ENCODE peak calls at places on chromosomes 6 and 20, in four cellular contexts. C is OCI-LY7, X is astrocyte of the cerebellum, S is A673. M is an unnamed sample.

GRCh38 chr6:157323924-157324276 is 581 bp upstream of the TMEM242 start:
- DNase-seq in C (peak), X (peak), S (peak), M (peak)

GRCh38 chr20:62697468-62697912 is 11.1 kb upstream of the NTSR1 start:
- DNase-seq in C (no peak), X (no peak), S (peak), M (no peak)

GRCh38 chr20:62984666-62985065 is 22.1 kb downstream of the BHLHE23 start:
- DNase-seq in C (no peak), X (no peak), S (no peak), M (no peak)

GRCh38 chr20:62219992-62220665 is at the start of gene HRH3:
- DNase-seq in C (peak), X (no peak), S (peak), M (peak)

GRCh38 chr6:41208439-41209106 is 7.6 kb upstream of the TREML2 start:
- DNase-seq in C (peak), X (no peak), S (no peak), M (no peak)

GRCh38 chr6:148829415-148830101 is 82.7 kb downstream of the UST start:
- DNase-seq in C (no peak), X (no peak), S (no peak), M (no peak)

GRCh38 chr6:137873273-137873762 is 6.3 kb downstream of the TNFAIP3 start:
- DNase-seq in C (no peak), X (peak), S (peak), M (peak)

GRCh38 chr20:33796263-33796906 is 14.8 kb upstream of the CHMP4B start:
- DNase-seq in C (no peak), X (no peak), S (no peak), M (peak)

GRCh38 chr6:127518212-127518709 is 874 bp downstream of the MTCL3 start:
- DNase-seq in C (no peak), X (no peak), S (peak), M (no peak)

GRCh38 chr6:139371421-139372253 is 2.8 kb downstream of the CITED2 start:
- DNase-seq in C (no peak), X (no peak), S (peak), M (no peak)

GRCh38 chr20:12077835-12078374 is 160.2 kb downstream of the BTBD3 start:
- DNase-seq in C (no peak), X (no peak), S (no peak), M (no peak)

GRCh38 chr20:40471261-40471629 is 217.8 kb downstream of the MAFB start:
- DNase-seq in C (no peak), X (no peak), S (peak), M (no peak)

GRCh38 chr6:150537481-150537880 is 62.2 kb upstream of the PLEKHG1 start:
- DNase-seq in C (no peak), X (no peak), S (no peak), M (no peak)

GRCh38 chr6:7727951-7728854 is 2.3 kb downstream of the BMP6 start:
- DNase-seq in C (peak), X (no peak), S (peak), M (peak)

GRCh38 chr6:31366693-31367470 is 9.9 kb upstream of the HLA-B start:
- DNase-seq in C (peak), X (peak), S (peak), M (peak)

GRCh38 chr20:17059465-17059864 is 167.4 kb upstream of the PCSK2 start:
- DNase-seq in C (no peak), X (peak), S (peak), M (no peak)

GRCh38 chr6:153140299-153140698 is 9.2 kb upstream of the RGS17 start:
- DNase-seq in C (no peak), X (no peak), S (no peak), M (no peak)

GRCh38 chr6:18161437-18161836 is 6.2 kb downstream of the KDM1B start:
- DNase-seq in C (no peak), X (no peak), S (no peak), M (no peak)

GRCh38 chr6:150016324-150017185 is 8.8 kb downstream of the RAET1L start:
- DNase-seq in C (peak), X (peak), S (peak), M (peak)

GRCh38 chr6:139855741-139856206 is 481.3 kb upstream of the CITED2 start:
- DNase-seq in C (no peak), X (no peak), S (no peak), M (no peak)

GRCh38 chr20:47274449-47275108 is 81.9 kb downstream of the ZMYND8 start:
- DNase-seq in C (no peak), X (peak), S (peak), M (peak)

GRCh38 chr6:71332012-71332411 is 43.4 kb downstream of the OGFRL1 start:
- DNase-seq in C (no peak), X (no peak), S (no peak), M (no peak)

GRCh38 chr20:14219801-14220461 is 117.5 kb downstream of the FLRT3 start:
- DNase-seq in C (no peak), X (no peak), S (no peak), M (peak)

GRCh38 chr6:106620931-106621672 is 8.2 kb downstream of the RTN4IP1 start:
- DNase-seq in C (no peak), X (peak), S (peak), M (no peak)

DNA sequence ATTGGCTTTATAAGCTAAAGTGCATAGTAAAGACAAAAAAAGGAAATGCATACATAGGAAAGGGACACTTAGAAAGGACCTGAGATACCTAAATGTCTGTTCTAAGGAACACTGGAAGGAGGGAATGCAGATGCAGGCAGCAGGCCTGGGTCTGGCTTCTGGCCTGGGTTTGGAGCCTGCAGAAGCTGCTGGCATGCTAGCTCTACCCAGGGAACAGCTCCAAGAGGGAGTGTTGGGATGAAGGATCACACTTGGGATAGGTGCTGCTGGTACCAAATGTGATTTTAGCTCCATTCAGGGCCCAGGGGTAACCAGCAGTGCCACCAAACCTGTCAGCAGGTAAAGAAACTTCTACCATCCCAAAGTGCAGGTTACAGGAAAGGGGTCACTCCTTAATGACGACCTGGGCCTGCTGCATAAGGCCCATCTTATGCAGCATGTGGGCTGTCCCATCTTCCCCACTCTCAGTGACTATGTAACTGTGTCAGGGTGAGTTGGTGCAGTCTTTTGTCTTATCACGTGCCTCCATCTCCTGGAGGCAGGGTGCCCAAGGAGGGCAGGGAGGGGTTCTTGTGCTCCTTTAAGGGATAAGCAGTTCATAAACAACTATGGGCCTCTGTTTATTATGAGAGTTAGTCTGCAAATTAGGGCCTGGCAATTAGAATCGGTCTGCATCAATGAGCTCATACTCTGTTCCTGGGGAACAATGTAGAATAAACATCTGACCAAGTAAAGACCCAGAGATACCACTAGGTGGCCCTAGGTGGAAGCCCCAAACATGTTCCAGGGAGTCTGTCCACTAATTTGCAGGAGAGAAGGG is 26.9 kb downstream of the DDX27 start:
- DNase-seq in C (peak), X (peak), S (peak), M (peak)
- H3K4me3 ChIP-seq in C (no peak), X (no peak), S (no peak), M (no peak)

GRCh38 chr6:29887819-29888581 is 54.3 kb upstream of the HLA-A start:
- DNase-seq in C (no peak), X (no peak), S (no peak), M (peak)
- H3K4me3 ChIP-seq in C (peak), X (peak), S (peak), M (peak)

GRCh38 chr6:10695086-10695657 is 400 bp downstream of the PAK1IP1 start:
- DNase-seq in C (no peak), X (no peak), S (no peak), M (no peak)

GRCh38 chr6:10694302-10695085 is at the start of the genes C6orf52 and PAK1IP1:
- DNase-seq in C (peak), X (peak), S (peak), M (peak)

GRCh38 chr6:10690651-10691445 is 3.6 kb downstream of the C6orf52 start:
- DNase-seq in C (no peak), X (no peak), S (no peak), M (peak)

GRCh38 chr6:10696655-10697054 is 1.9 kb downstream of the PAK1IP1 start:
- DNase-seq in C (no peak), X (no peak), S (no peak), M (no peak)

GRCh38 chr6:10692965-10693538 is 1.4 kb downstream of the C6orf52 start:
- DNase-seq in C (no peak), X (no peak), S (no peak), M (peak)
- H3K4me3 ChIP-seq in C (peak), X (peak), S (peak), M (peak)

DNA sequence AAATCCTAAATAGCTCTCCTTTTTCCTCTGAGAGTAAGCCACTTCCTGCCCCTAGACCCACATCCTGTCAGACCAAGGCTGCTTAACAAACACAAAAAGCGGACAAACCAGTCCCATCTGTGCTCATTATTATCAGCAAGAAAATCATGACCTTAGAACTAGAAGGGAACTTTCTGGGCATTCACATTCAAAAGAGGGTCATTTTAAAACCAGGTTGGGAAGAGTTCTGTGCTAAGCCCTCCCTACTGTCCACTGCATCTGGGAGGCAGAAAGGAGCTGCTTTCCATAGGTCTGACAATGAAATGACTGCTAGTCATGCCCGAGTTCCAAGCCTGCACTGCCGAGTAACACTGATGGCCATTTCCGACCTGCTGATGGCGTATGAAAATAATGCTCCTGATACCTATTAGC is 15.4 kb downstream of the EZR start:
- DNase-seq in C (peak), X (no peak), S (peak), M (no peak)
- H3K4me3 ChIP-seq in C (peak), X (no peak), S (no peak), M (peak)

GRCh38 chr6:37074053-37074827 is 68.8 kb downstream of the FGD2 start:
- DNase-seq in C (no peak), X (no peak), S (no peak), M (peak)
- H3K4me3 ChIP-seq in C (no peak), X (no peak), S (no peak), M (no peak)

GRCh38 chr20:25280574-25281535 is 33.0 kb downstream of the PYGB start:
- DNase-seq in C (no peak), X (no peak), S (no peak), M (no peak)
- H3K4me3 ChIP-seq in C (no peak), X (no peak), S (no peak), M (no peak)

DNA sequence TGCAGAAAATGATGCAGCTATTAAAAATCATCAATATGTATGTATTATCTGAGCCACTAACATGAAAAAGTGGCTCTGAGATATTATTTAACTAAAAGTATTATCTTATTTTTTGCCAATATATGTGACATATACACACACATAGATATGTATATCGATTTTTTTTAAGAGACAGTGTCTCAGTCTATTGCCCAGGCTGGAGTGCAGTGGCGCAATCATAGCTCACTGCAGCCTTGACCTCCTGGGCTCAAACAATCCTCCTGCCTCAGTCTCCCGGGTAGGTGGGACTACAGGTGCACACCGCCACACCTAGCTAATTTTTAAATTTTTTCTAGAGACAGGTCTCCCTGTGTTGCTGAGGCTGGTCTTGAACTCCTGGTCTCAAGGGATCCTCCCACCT is 1.6 kb upstream of the TRAF3IP2 start:
- DNase-seq in C (no peak), X (no peak), S (no peak), M (no peak)
- H3K4me3 ChIP-seq in C (no peak), X (no peak), S (no peak), M (no peak)

GRCh38 chr6:107731422-107732319 is 92.4 kb downstream of the SCML4 start:
- DNase-seq in C (peak), X (no peak), S (no peak), M (peak)
- H3K4me3 ChIP-seq in C (peak), X (no peak), S (no peak), M (no peak)

M was measured in hepatocyte.